ENCODE peak calls at places on chromosome 4, in six cellular contexts. D, K, T, G, P and R are unnamed samples.

GRCh38 chr4:6808259-6808658 is 25.7 kb downstream of the KIAA0232 start:
- DNase-seq in D (no peak), T (no peak), G (no peak), P (no peak), K (no peak), R (no peak)

GRCh38 chr4:112978691-112979472 is 70.6 kb upstream of the ANK2 start:
- DNase-seq in T (no peak), P (peak), G (peak), D (peak), K (no peak), R (peak)

GRCh38 chr4:39466747-39467146 is 7.9 kb downstream of the LIAS start:
- DNase-seq in D (no peak), K (no peak), T (no peak), G (no peak), P (no peak), R (no peak)

GRCh38 chr4:163251204-163251603 is 81.2 kb downstream of the NPY1R start:
- DNase-seq in T (no peak), G (no peak), P (no peak), D (no peak), K (no peak), R (no peak)

GRCh38 chr4:143455211-143455610 is 58.3 kb upstream of the SMARCA5 start:
- DNase-seq in T (no peak), D (no peak), K (no peak), P (peak), G (no peak), R (no peak)

GRCh38 chr4:62320612-62321011 is 1120.5 kb downstream of the ADGRL3 start:
- DNase-seq in K (no peak), D (no peak), G (no peak), T (no peak), P (no peak), R (no peak)

GRCh38 chr4:76624271-76624681 is 189.2 kb downstream of the SHROOM3 start:
- DNase-seq in T (peak), K (no peak), D (peak), P (peak), G (peak), R (peak)

GRCh38 chr4:75046226-75046625 is 113.3 kb downstream of the PARM1 start:
- DNase-seq in G (no peak), K (no peak), D (no peak), P (no peak), T (no peak), R (no peak)

GRCh38 chr4:185774076-185774731 is 37.8 kb downstream of the SORBS2 start:
- DNase-seq in K (no peak), P (no peak), G (no peak), D (peak), T (no peak), R (no peak)

GRCh38 chr4:101475246-101475645 is 127.9 kb upstream of the PPP3CA start:
- DNase-seq in K (no peak), D (no peak), T (no peak), P (no peak), G (no peak), R (peak)

GRCh38 chr4:123415977-123416376 is 19.4 kb downstream of the SPRY1 start:
- DNase-seq in K (no peak), G (peak), D (peak), T (no peak), P (peak), R (no peak)
- H3K4me3 ChIP-seq in K (no peak), G (no peak), D (no peak), T (no peak), P (no peak), R (no peak)

GRCh38 chr4:102610007-102610406 is 108.8 kb downstream of the NFKB1 start:
- DNase-seq in P (peak), K (no peak), T (no peak), G (no peak), D (peak), R (no peak)
- TF ChIP-seq CTCF in P (peak), K (no peak), T (no peak), G (peak), D (peak), R (peak)

GRCh38 chr4:8131210-8131609 is 27.4 kb downstream of the ABLIM2 start:
- DNase-seq in T (no peak), D (no peak), P (no peak), K (no peak), G (no peak), R (no peak)
- H3K4me3 ChIP-seq in T (no peak), D (no peak), P (no peak), K (no peak), G (no peak), R (no peak)

GRCh38 chr4:152909901-152910300 is 26.2 kb upstream of the FHDC1 start:
- DNase-seq in P (no peak), T (no peak), K (no peak), G (no peak), D (no peak), R (no peak)

DNA sequence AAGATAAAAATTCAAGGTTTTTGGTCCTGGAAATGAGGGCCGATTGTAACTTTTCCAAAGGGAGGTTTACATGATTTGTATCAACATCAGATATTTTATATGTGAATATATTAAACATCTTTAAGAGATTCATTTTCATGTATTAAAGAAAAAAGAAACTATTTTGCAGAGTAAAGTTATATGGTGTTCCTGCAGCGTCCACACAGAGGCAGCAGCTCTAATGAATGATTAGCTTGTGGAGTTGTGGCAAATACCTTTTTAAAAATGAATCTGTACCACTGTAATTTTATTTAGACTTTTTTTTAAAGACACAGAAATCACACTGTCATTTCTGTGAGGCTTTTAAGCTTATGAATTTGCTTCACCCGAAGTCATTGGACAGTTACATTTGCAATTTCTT is 25.6 kb upstream of the FHDC1 start:
- DNase-seq in D (no peak), T (no peak), G (no peak), P (no peak), K (no peak), R (no peak)
- TF ChIP-seq CTCF in D (no peak), T (no peak), G (no peak), P (peak), K (peak), R (peak)

GRCh38 chr4:74037076-74037475 is 1.4 kb downstream of the CXCL3 start:
- DNase-seq in P (no peak), K (no peak), G (no peak), D (peak), T (no peak), R (no peak)

GRCh38 chr4:74041418-74041817 is 2.9 kb upstream of the CXCL3 start:
- DNase-seq in P (no peak), T (no peak), G (no peak), D (no peak), K (no peak), R (no peak)

GRCh38 chr4:74039065-74039763 is 725 bp upstream of the CXCL3 start:
- DNase-seq in D (peak), K (no peak), G (no peak), P (peak), T (no peak), R (no peak)

GRCh38 chr4:74042681-74043080 is 4.2 kb upstream of the CXCL3 start:
- DNase-seq in D (no peak), P (no peak), G (no peak), K (no peak), T (no peak), R (no peak)

DNA sequence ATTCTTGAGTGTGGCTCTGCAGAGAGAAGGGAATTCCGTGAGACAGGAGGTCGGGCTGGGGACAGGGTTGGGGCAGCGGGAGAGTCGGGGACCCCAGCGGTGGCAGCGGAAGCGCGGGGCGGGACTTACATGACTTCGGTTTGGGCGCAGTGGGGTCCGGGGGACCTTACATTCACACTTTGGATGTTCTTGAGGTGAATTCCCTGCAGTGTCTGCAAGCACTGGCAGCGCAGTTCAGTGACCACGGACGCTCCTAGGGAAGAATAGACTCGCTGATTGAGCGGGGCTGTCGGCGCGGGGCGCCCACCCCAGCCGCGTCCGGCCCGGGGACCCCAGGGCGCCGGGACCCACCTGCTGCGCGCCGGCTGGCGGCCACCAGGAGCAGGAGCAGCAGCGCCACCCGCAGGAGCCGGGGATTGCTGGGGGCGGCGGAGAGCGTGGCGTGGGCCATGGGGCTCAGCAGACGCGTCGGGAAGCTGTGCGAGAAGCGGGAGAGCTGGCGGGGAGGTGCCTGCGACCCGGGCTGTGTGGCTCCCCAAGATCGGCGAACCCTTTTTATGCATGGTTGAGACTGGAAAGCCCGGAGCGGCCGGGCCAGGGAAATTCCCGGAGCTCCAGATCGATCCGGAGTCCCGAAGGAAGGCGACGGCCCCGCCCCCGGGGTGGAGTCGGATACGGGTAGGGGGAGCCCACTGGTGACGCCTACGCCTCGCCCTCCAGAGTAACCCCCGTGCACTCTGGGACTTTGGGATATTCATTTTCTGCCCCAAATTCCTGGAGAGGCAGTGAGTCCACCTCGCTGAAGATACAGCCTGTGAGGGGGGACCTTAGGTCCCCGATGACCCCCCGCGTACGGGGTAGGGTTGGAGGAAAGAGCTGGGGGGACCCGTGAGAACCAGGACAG is at the start of gene CXCL3:
- DNase-seq in T (peak), P (peak), G (no peak), D (peak), K (peak), R (no peak)
- H3K4me3 ChIP-seq in T (peak), P (peak), G (peak), D (peak), K (peak), R (peak)

GRCh38 chr4:47836655-47837581 is 949 bp downstream of the CORIN start:
- DNase-seq in T (peak), D (peak), G (peak), K (peak), P (peak), R (peak)
- TF ChIP-seq CTCF in T (no peak), D (peak), G (peak), K (peak), P (peak), R (peak)

GRCh38 chr4:184420881-184421416 is 53.4 kb downstream of the IRF2 start:
- DNase-seq in P (no peak), G (no peak), T (no peak), D (no peak), K (no peak), R (no peak)
- H3K4me3 ChIP-seq in P (no peak), G (no peak), T (no peak), D (no peak), K (no peak), R (no peak)

DNA sequence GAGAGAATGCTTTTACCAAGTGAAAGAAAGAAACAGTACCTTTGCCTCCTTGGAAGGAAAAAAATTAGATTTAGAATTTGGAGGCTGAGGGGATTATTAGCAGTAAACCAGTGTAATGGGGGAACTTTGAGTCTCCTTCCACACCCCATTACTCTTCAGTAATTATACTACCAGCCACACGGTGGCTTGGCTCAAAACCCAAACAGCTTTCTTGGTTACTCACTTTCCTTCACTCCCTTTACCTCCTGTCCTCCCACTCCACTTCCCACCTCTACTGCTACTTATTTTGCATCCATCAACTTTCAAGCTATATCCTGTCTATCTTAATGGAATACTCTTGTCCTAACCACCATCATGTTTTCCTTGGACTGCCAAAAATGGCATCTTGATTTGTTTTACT is 310.6 kb upstream of the AADAT start:
- DNase-seq in P (no peak), G (no peak), K (no peak), T (no peak), D (no peak), R (no peak)
- TF ChIP-seq CTCF in P (no peak), G (no peak), K (no peak), T (no peak), D (no peak), R (no peak)